ENCODE peak calls at places on chromosomes 16 and 17, in six cellular contexts. One of them, this sample, is unnamed.

GRCh38 chr16:57807968-57808528 is 5.8 kb upstream of the KIFC3 start:
- DNase-seq in breast epithelium: peak; percentile 82
- DNase-seq in spleen: peak; percentile 91
- DNase-seq in stomach: peak; percentile 92
- DNase-seq in upper lobe of left lung: peak; percentile 93
- DNase-seq in H1: no peak
- DNase-seq in this sample: no peak

GRCh38 chr17:77914440-77915254 is 43.9 kb upstream of the TNRC6C start:
- DNase-seq in breast epithelium: no peak
- DNase-seq in spleen: no peak
- DNase-seq in stomach: no peak
- DNase-seq in upper lobe of left lung: no peak
- DNase-seq in H1: no peak
- DNase-seq in this sample: no peak

GRCh38 chr16:56885446-56886162 is 20.6 kb downstream of the SLC12A3 start:
- DNase-seq in breast epithelium: no peak
- DNase-seq in spleen: no peak
- DNase-seq in stomach: no peak
- DNase-seq in upper lobe of left lung: no peak
- DNase-seq in H1: no peak
- DNase-seq in this sample: no peak

GRCh38 chr16:68396481-68396880 is 51.8 kb downstream of the SMPD3 start:
- DNase-seq in breast epithelium: no peak
- DNase-seq in spleen: peak; percentile 51
- DNase-seq in stomach: peak; percentile 64
- DNase-seq in upper lobe of left lung: peak; percentile 39
- DNase-seq in H1: no peak
- DNase-seq in this sample: no peak

GRCh38 chr17:27861979-27862378 is 31.2 kb downstream of the LYRM9 start:
- DNase-seq in breast epithelium: no peak
- DNase-seq in spleen: no peak
- DNase-seq in stomach: no peak
- DNase-seq in upper lobe of left lung: no peak
- DNase-seq in H1: no peak
- DNase-seq in this sample: no peak

GRCh38 chr17:68868708-68869107 is 86.5 kb downstream of the ABCA8 start:
- DNase-seq in breast epithelium: no peak
- DNase-seq in spleen: no peak
- DNase-seq in stomach: no peak
- DNase-seq in upper lobe of left lung: no peak
- DNase-seq in H1: no peak
- DNase-seq in this sample: no peak

GRCh38 chr16:23365602-23366240 is 63.6 kb downstream of the SCNN1B start:
- DNase-seq in breast epithelium: no peak
- DNase-seq in spleen: no peak
- DNase-seq in stomach: no peak
- DNase-seq in upper lobe of left lung: no peak
- DNase-seq in H1: no peak
- DNase-seq in this sample: no peak

GRCh38 chr17:77118251-77118928 is 22.4 kb upstream of the SEC14L1 start:
- DNase-seq in breast epithelium: no peak
- DNase-seq in spleen: no peak
- DNase-seq in stomach: no peak
- DNase-seq in upper lobe of left lung: no peak
- DNase-seq in H1: no peak
- DNase-seq in this sample: no peak

GRCh38 chr17:18004901-18005305 is 32.2 kb downstream of the DRC3 start:
- DNase-seq in breast epithelium: no peak
- DNase-seq in spleen: no peak
- DNase-seq in stomach: no peak
- DNase-seq in upper lobe of left lung: no peak
- DNase-seq in H1: no peak
- DNase-seq in this sample: no peak

GRCh38 chr17:36934759-36935630 is 2.3 kb upstream of the LHX1 start:
- DNase-seq in breast epithelium: no peak
- DNase-seq in spleen: no peak
- DNase-seq in stomach: no peak
- DNase-seq in upper lobe of left lung: no peak
- DNase-seq in H1: no peak
- DNase-seq in this sample: no peak

GRCh38 chr17:3792481-3792880 is 8.5 kb downstream of the ITGAE start:
- DNase-seq in breast epithelium: no peak
- DNase-seq in spleen: no peak
- DNase-seq in stomach: peak; percentile 63
- DNase-seq in upper lobe of left lung: no peak
- DNase-seq in H1: no peak
- DNase-seq in this sample: no peak

GRCh38 chr16:56357291-56357764 is 68.0 kb downstream of the AMFR start:
- DNase-seq in breast epithelium: no peak
- DNase-seq in spleen: peak; percentile 79
- DNase-seq in stomach: peak; percentile 24
- DNase-seq in upper lobe of left lung: peak; percentile 20
- DNase-seq in H1: no peak
- DNase-seq in this sample: no peak

GRCh38 chr16:72442381-72443158 is 270.6 kb upstream of the PMFBP1 start:
- DNase-seq in breast epithelium: no peak
- DNase-seq in spleen: no peak
- DNase-seq in stomach: no peak
- DNase-seq in upper lobe of left lung: no peak
- DNase-seq in H1: no peak
- DNase-seq in this sample: no peak

GRCh38 chr17:82495844-82496528 is 23.5 kb upstream of the FOXK2 start:
- DNase-seq in breast epithelium: no peak
- DNase-seq in spleen: no peak
- DNase-seq in stomach: no peak
- DNase-seq in upper lobe of left lung: no peak
- DNase-seq in H1: peak; percentile 23
- DNase-seq in this sample: peak; percentile 91

GRCh38 chr16:14072360-14072759 is 1.2 kb downstream of the MRTFB start:
- DNase-seq in breast epithelium: no peak
- DNase-seq in spleen: no peak
- DNase-seq in stomach: no peak
- DNase-seq in upper lobe of left lung: no peak
- DNase-seq in H1: no peak
- DNase-seq in this sample: no peak

GRCh38 chr17:43171761-43172487 is 910 bp downstream of the NBR1 start:
- DNase-seq in breast epithelium: no peak
- DNase-seq in spleen: no peak
- DNase-seq in stomach: no peak
- DNase-seq in upper lobe of left lung: peak; percentile 54
- DNase-seq in H1: no peak
- DNase-seq in this sample: no peak
- TF ChIP-seq POLR2A in breast epithelium: no peak
- TF ChIP-seq POLR2A in spleen: no peak
- TF ChIP-seq POLR2A in stomach: no peak
- TF ChIP-seq POLR2A in upper lobe of left lung: no peak
- TF ChIP-seq POLR2A in H1: no peak
- TF ChIP-seq POLR2A in this sample: no peak

GRCh38 chr17:70171159-70171558 is 1.8 kb downstream of the KCNJ2 start:
- DNase-seq in breast epithelium: no peak
- DNase-seq in spleen: no peak
- DNase-seq in stomach: no peak
- DNase-seq in upper lobe of left lung: peak; percentile 24
- DNase-seq in H1: no peak
- DNase-seq in this sample: no peak
- H3K4me3 ChIP-seq in breast epithelium: no peak overlapping the region
- H3K4me3 ChIP-seq in spleen: peak overlapping the region; percentile 80
- H3K4me3 ChIP-seq in stomach: no peak overlapping the region
- H3K4me3 ChIP-seq in upper lobe of left lung: peak overlapping the region; percentile 83
- H3K4me3 ChIP-seq in H1: no peak overlapping the region
- H3K4me3 ChIP-seq in this sample: peak overlapping the region; percentile 58

DNA sequence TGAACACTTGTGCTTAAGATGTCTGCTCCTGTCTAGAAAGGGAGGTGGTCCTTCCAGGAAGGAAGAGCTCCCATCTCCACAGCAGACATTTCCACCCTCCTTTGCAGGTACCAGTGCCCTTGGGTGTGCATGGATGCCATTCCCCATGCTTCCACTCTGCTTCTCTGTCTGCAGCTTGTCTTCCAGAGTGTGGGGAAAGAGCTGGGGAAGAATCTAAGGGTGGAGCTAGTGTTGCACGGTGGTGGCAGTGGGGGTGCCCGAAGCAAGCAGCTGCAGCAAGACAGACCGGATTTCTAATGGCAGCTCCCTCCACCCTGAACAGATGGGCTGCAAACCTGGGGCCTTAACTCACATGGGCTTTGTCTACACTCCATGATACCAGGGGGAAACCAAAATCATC is 22.6 kb upstream of the HOXB13 start:
- DNase-seq in breast epithelium: no peak
- DNase-seq in spleen: no peak
- DNase-seq in stomach: no peak
- DNase-seq in upper lobe of left lung: no peak
- DNase-seq in H1: no peak
- DNase-seq in this sample: no peak
- TF ChIP-seq POLR2AphosphoS5 in breast epithelium: no peak
- TF ChIP-seq POLR2AphosphoS5 in spleen: no peak
- TF ChIP-seq POLR2AphosphoS5 in stomach: no peak
- TF ChIP-seq POLR2AphosphoS5 in upper lobe of left lung: no peak
- TF ChIP-seq POLR2AphosphoS5 in H1: no peak
- TF ChIP-seq POLR2AphosphoS5 in this sample: no peak

DNA sequence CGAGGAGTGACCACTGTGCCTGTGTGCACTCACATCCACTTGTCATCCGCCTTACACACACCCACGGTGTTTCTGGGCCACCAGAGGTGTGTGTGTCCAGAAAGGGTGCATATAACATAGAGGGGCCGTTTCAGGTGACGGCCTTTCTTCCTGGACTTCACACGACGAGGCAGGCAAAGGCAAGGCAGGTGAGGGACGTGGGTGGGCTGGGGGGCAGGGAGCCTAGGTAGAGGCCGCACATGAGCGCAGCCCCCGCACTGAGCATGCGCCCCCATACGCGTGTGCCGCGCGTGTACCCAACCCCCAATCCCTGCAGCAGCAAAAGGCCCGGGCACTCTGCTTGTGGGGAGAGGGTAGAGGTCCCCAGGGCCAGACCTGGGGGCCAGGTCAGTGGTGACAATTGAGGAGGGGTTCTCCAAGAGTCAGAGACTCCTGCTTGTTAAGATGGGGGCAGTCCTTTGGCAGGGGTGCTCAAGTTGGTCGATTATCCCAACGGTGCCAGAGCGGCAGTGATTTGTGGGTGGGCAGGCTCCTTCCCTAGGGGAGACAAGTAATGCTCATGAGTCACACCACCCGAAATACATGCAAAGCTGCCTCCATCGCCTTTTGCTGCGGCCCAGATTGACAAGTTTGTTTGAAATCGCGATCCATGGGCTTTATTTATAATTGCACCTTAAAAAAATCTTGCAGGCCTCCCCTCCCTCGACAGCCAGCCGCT is 972 bp upstream of the GIT1 start:
- DNase-seq in breast epithelium: no peak
- DNase-seq in spleen: peak; percentile 82
- DNase-seq in stomach: no peak
- DNase-seq in upper lobe of left lung: no peak
- DNase-seq in H1: no peak
- DNase-seq in this sample: no peak
- TF ChIP-seq POLR2A in breast epithelium: no peak
- TF ChIP-seq POLR2A in spleen: no peak
- TF ChIP-seq POLR2A in stomach: no peak
- TF ChIP-seq POLR2A in upper lobe of left lung: no peak
- TF ChIP-seq POLR2A in H1: no peak
- TF ChIP-seq POLR2A in this sample: no peak

GRCh38 chr17:28907709-28908475 is 5.0 kb upstream of the DHRS13 start:
- DNase-seq in breast epithelium: no peak
- DNase-seq in spleen: no peak
- DNase-seq in stomach: no peak
- DNase-seq in upper lobe of left lung: no peak
- DNase-seq in H1: no peak
- DNase-seq in this sample: no peak
- H3K4me3 ChIP-seq in breast epithelium: no peak overlapping the region
- H3K4me3 ChIP-seq in spleen: no peak overlapping the region
- H3K4me3 ChIP-seq in stomach: no peak overlapping the region
- H3K4me3 ChIP-seq in upper lobe of left lung: no peak overlapping the region
- H3K4me3 ChIP-seq in H1: no peak overlapping the region
- H3K4me3 ChIP-seq in this sample: no peak overlapping the region

GRCh38 chr16:3363793-3364192 is 8.1 kb downstream of the OR2C1 start:
- DNase-seq in breast epithelium: no peak
- DNase-seq in spleen: no peak
- DNase-seq in stomach: no peak
- DNase-seq in upper lobe of left lung: no peak
- DNase-seq in H1: no peak
- DNase-seq in this sample: no peak

GRCh38 chr16:3364774-3365427 is 9.2 kb downstream of the OR2C1 start:
- DNase-seq in breast epithelium: peak; percentile 84
- DNase-seq in spleen: peak; percentile 92
- DNase-seq in stomach: peak; percentile 74
- DNase-seq in upper lobe of left lung: peak; percentile 75
- DNase-seq in H1: no peak
- DNase-seq in this sample: no peak

GRCh38 chr16:3358884-3359283 is 3.2 kb downstream of the OR2C1 start:
- DNase-seq in breast epithelium: no peak
- DNase-seq in spleen: no peak
- DNase-seq in stomach: no peak
- DNase-seq in upper lobe of left lung: no peak
- DNase-seq in H1: no peak
- DNase-seq in this sample: no peak

GRCh38 chr16:3362931-3363330 is 7.2 kb downstream of the OR2C1 start:
- DNase-seq in breast epithelium: no peak
- DNase-seq in spleen: no peak
- DNase-seq in stomach: no peak
- DNase-seq in upper lobe of left lung: no peak
- DNase-seq in H1: no peak
- DNase-seq in this sample: no peak
- TF ChIP-seq POLR2AphosphoS5 in breast epithelium: no peak
- TF ChIP-seq POLR2AphosphoS5 in spleen: no peak
- TF ChIP-seq POLR2AphosphoS5 in stomach: no peak
- TF ChIP-seq POLR2AphosphoS5 in upper lobe of left lung: no peak
- TF ChIP-seq POLR2AphosphoS5 in H1: no peak
- TF ChIP-seq POLR2AphosphoS5 in this sample: no peak

DNA sequence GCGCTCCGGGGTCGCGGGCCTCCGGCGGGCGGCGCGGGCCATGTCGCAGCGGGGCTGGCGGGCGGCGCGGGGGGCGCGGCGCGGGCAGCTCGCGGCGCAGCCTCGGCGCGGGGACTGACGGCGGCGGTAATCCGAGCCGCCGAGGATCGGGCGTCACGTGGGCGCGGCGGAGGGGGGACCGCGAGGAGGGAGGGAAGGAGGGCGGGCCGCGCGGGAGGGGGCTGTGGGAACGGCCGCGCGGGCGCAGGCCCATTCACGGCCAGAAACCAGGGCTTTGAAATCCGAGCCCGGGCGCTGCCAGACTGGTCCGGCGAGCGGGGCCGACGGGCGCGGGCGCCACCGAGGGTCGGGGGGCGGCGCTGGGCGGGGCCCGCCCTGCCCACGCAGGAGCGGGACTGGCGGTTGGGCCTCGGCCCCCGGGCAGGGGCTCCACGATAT is at the start of gene MTSS2:
- DNase-seq in breast epithelium: peak; percentile 84
- DNase-seq in spleen: peak; percentile 87
- DNase-seq in stomach: peak; percentile 83
- DNase-seq in upper lobe of left lung: peak; percentile 84
- DNase-seq in H1: no peak
- DNase-seq in this sample: no peak
- TF ChIP-seq POLR2A in breast epithelium: no peak
- TF ChIP-seq POLR2A in spleen: no peak
- TF ChIP-seq POLR2A in stomach: no peak
- TF ChIP-seq POLR2A in upper lobe of left lung: no peak
- TF ChIP-seq POLR2A in H1: no peak
- TF ChIP-seq POLR2A in this sample: peak; percentile 63